ENCODE peak calls at places on chromosomes 2 and 18, in four cellular contexts. F, C, U and Q are unnamed samples. For H3K9me3, the result is how much of the 10 kb centered on the place peaks cover.

GRCh38 chr2:85741811-85742507 is 11.8 kb upstream of the ATOH8 start:
- DNase-seq in C (peak), F (peak), U (peak), Q (no peak)

GRCh38 chr2:9336534-9337354 is 86.6 kb downstream of the ITGB1BP1 start:
- DNase-seq in F (peak), C (peak), U (no peak), Q (peak)

GRCh38 chr2:98161202-98161601 is 74.2 kb downstream of the VWA3B start:
- DNase-seq in C (no peak), F (no peak), U (no peak), Q (no peak)

GRCh38 chr2:186533717-186534116 is 47.7 kb downstream of the ZC3H15 start:
- DNase-seq in C (no peak), F (no peak), U (no peak), Q (no peak)

GRCh38 chr2:163834841-163835240 is 99.0 kb upstream of the FIGN start:
- DNase-seq in F (no peak), U (no peak), C (no peak), Q (no peak)

GRCh38 chr2:111117666-111118454 is 2.9 kb upstream of the BCL2L11 start:
- DNase-seq in U (peak), F (peak), C (no peak), Q (no peak)

GRCh38 chr2:131659168-131659572 is 131.5 kb downstream of the CCDC74A start:
- DNase-seq in U (no peak), C (peak), F (no peak), Q (no peak)

GRCh38 chr2:227036527-227036926 is 127.5 kb downstream of the COL4A4 start:
- DNase-seq in U (no peak), C (no peak), F (no peak), Q (no peak)

GRCh38 chr2:51698005-51698404 is 666.1 kb upstream of the NRXN1 start:
- DNase-seq in C (no peak), U (no peak), F (peak), Q (no peak)

GRCh38 chr18:52615321-52615720 is 275.3 kb downstream of the DCC start:
- DNase-seq in U (no peak), C (no peak), F (no peak), Q (no peak)

GRCh38 chr2:216139884-216140283 is 30.7 kb downstream of the XRCC5 start:
- DNase-seq in C (no peak), U (peak), F (no peak), Q (peak)

GRCh38 chr2:190534310-190535118 is at the start of gene NEMP2:
- DNase-seq in C (peak), U (peak), F (peak), Q (peak)

GRCh38 chr2:121287146-121287798 is 2.3 kb upstream of the TFCP2L1 start:
- DNase-seq in C (peak), U (no peak), F (no peak), Q (no peak)

GRCh38 chr2:239257511-239257937 is 143.3 kb downstream of the HDAC4 start:
- DNase-seq in C (peak), U (no peak), F (no peak), Q (no peak)

GRCh38 chr2:239259173-239259572 is 141.6 kb downstream of the HDAC4 start:
- DNase-seq in C (no peak), U (no peak), F (peak), Q (no peak)

GRCh38 chr2:239259603-239260298 is 141.1 kb downstream of the HDAC4 start:
- DNase-seq in C (no peak), F (peak), U (no peak), Q (no peak)

GRCh38 chr2:239256297-239256696 is 144.5 kb downstream of the HDAC4 start:
- DNase-seq in F (peak), U (no peak), C (no peak), Q (no peak)

DNA sequence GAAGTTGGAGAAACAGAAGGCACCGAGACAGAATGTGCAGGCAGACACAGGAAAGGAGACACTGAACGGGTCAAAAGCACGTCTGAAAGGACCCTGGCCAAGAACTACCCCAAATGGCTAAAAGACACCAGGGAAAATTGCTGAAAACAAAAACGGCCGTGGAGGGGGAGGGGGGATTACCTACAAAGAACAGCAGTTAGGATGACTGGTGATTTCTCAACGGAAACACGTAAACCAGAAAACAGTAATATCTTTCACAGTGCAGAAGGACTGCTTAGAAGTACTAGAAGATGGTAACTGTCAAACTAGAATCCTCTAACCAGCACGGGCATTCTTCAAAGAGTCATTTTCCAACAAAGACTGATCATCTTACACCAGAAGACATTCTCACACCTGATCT is 142.6 kb downstream of the HDAC4 start:
- DNase-seq in F (no peak), C (peak), U (no peak), Q (no peak)
- H3K9me3 ChIP-seq in F (under half), C (under half), U (under half), Q (under half)

GRCh38 chr18:47775961-47776360 is 154.5 kb downstream of the SMAD2 start:
- DNase-seq in F (no peak), U (no peak), C (no peak), Q (no peak)
- TF ChIP-seq CTCF in F (no peak), U (no peak), C (no peak), Q (peak)

GRCh38 chr2:46213906-46214305 is 83.3 kb upstream of the EPAS1 start:
- DNase-seq in F (no peak), U (no peak), C (no peak), Q (no peak)
- H3K9me3 ChIP-seq in F (under half), U (under half), C (under half), Q (under half)

DNA sequence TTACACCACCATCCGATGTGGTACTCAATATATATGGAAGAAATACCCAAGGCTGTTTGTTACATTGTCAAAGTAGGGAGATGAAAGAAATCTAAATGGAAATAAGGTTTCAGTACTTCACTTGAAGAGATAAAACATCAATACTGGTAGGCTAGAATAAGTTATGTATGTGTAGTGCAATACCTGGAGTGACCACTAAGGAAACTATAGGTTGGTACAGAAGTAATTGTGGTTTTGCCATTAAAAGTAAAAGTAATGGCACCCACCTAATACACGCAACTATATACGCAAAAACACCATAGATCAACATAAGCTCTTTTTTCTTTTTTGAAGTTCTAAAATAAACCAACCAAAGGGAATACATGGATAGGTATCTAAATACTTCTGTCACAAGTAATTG is 143.2 kb upstream of the KYNU start:
- DNase-seq in U (no peak), C (no peak), F (no peak), Q (no peak)
- TF ChIP-seq CTCF in U (no peak), C (peak), F (no peak), Q (no peak)

GRCh38 chr2:232629201-232629475 is 4.3 kb upstream of the EFHD1 start:
- DNase-seq in U (no peak), F (no peak), C (no peak), Q (no peak)
- H3K9me3 ChIP-seq in U (under half), F (under half), C (under half), Q (under half)

DNA sequence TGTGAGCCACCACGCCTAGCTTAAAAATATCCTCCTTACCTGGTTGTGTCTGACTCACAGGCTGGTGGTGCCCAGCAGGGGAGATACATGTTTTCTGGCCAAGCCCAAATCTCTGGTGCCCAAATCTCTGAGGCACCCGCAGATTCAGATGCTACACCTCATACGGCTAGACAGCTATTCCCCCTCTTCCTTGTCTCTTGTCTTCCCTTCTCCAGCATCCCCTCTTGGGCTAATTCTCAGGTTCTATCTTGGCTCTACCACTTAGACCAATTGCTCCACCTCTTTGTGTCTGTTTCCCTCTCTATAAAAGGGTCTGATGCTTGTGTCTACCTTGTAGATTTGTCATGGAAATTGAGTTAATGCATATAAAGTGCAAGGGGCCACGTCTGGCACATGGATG is 13.4 kb downstream of the LAMA3 start:
- DNase-seq in F (no peak), U (no peak), C (no peak), Q (no peak)
- TF ChIP-seq CTCF in F (no peak), U (no peak), C (no peak), Q (no peak)

GRCh38 chr18:38487521-38487920 is 921.9 kb upstream of the CELF4 start:
- DNase-seq in F (no peak), C (no peak), U (no peak), Q (no peak)
- H3K9me3 ChIP-seq in F (under half), C (under half), U (under half), Q (under half)

GRCh38 chr2:26563686-26564085 is 77.5 kb downstream of the CIB4 start:
- DNase-seq in U (no peak), F (no peak), C (no peak), Q (no peak)

GRCh38 chr2:26560892-26561291 is 80.3 kb downstream of the CIB4 start:
- DNase-seq in F (no peak), U (no peak), C (no peak), Q (no peak)

GRCh38 chr2:26561376-26561775 is 79.8 kb downstream of the CIB4 start:
- DNase-seq in F (no peak), C (no peak), U (no peak), Q (no peak)

GRCh38 chr2:26562811-26563645 is 78.1 kb downstream of the CIB4 start:
- DNase-seq in F (peak), C (no peak), U (peak), Q (no peak)

GRCh38 chr2:26561918-26562810 is 79.0 kb downstream of the CIB4 start:
- DNase-seq in U (peak), F (peak), C (no peak), Q (peak)
- TF ChIP-seq CTCF in U (peak), F (peak), C (peak), Q (peak)

GRCh38 chr2:2574401-2575184 is 243.5 kb upstream of the MYT1L start:
- DNase-seq in U (no peak), C (no peak), F (no peak), Q (no peak)

GRCh38 chr2:2573205-2573604 is 242.1 kb upstream of the MYT1L start:
- DNase-seq in U (no peak), C (no peak), F (no peak), Q (no peak)

GRCh38 chr2:2577366-2577765 is 246.3 kb upstream of the MYT1L start:
- DNase-seq in U (no peak), C (no peak), F (no peak), Q (peak)

GRCh38 chr2:2573658-2574293 is 242.7 kb upstream of the MYT1L start:
- DNase-seq in F (no peak), U (no peak), C (no peak), Q (no peak)

GRCh38 chr2:2575870-2576386 is 244.9 kb upstream of the MYT1L start:
- DNase-seq in F (no peak), C (no peak), U (no peak), Q (no peak)
- H3K9me3 ChIP-seq in F (under half), C (under half), U (under half), Q (under half)

GRCh38 chr18:4557502-4557901 is 102.4 kb upstream of the DLGAP1 start:
- DNase-seq in C (no peak), F (no peak), U (no peak), Q (no peak)
- TF ChIP-seq CTCF in C (no peak), F (no peak), U (no peak), Q (no peak)